ENCODE peak calls at places on chromosomes 3 and 15, in six cellular contexts. W is H1, Y is mesenchymal stem cell, S is neuronal stem cell, V is IMR-90, K is trophoblast cell. P is an unnamed sample.

GRCh38 chr15:90859234-90860131 is 8.9 kb upstream of the FURIN start:
- DNase-seq in Y (peak), V (no peak), K (no peak), W (no peak), S (no peak), P (peak)

GRCh38 chr3:177057768-177058167 is 139.5 kb downstream of the TBL1XR1 start:
- DNase-seq in K (no peak), S (no peak), W (no peak), Y (no peak), V (peak), P (no peak)

GRCh38 chr3:38638354-38638753 is 11.1 kb downstream of the SCN5A start:
- DNase-seq in K (no peak), Y (no peak), W (no peak), S (no peak), V (no peak), P (no peak)

GRCh38 chr15:49624046-49624445 is 3.2 kb downstream of the DTWD1 start:
- DNase-seq in Y (peak), S (no peak), K (no peak), W (no peak), V (peak), P (no peak)

GRCh38 chr3:123042413-123042812 is 14.8 kb upstream of the SEMA5B start:
- DNase-seq in S (no peak), K (no peak), V (no peak), Y (no peak), W (no peak), P (no peak)

GRCh38 chr3:123749716-123750115 is 134.4 kb downstream of the MYLK start:
- DNase-seq in K (peak), V (peak), W (peak), S (no peak), Y (peak), P (no peak)

GRCh38 chr15:98850991-98851776 is 156.4 kb downstream of the PGPEP1L start:
- DNase-seq in Y (peak), V (peak), W (peak), S (peak), K (peak), P (peak)

GRCh38 chr15:68196445-68197169 is 8.5 kb downstream of the CALML4 start:
- DNase-seq in S (no peak), Y (no peak), K (no peak), V (no peak), W (no peak), P (no peak)

GRCh38 chr3:120198305-120198878 is 86.6 kb downstream of the GPR156 start:
- DNase-seq in K (no peak), W (no peak), Y (peak), V (peak), S (no peak), P (no peak)

GRCh38 chr3:118400086-118400485 is 634.6 kb downstream of the IGSF11 start:
- DNase-seq in S (no peak), V (no peak), K (no peak), Y (no peak), W (no peak), P (no peak)

GRCh38 chr3:50441818-50442217 is 61.6 kb downstream of the CACNA2D2 start:
- DNase-seq in Y (no peak), S (no peak), V (no peak), K (no peak), W (no peak), P (no peak)

GRCh38 chr3:114121996-114122709 is 56.7 kb downstream of the DRD3 start:
- DNase-seq in K (no peak), S (no peak), W (no peak), Y (peak), V (peak), P (no peak)

GRCh38 chr3:155409336-155409735 is 115.9 kb upstream of the STRIT1 start:
- DNase-seq in V (no peak), W (no peak), K (no peak), Y (no peak), S (no peak), P (no peak)

GRCh38 chr15:32784571-32784970 is 66.8 kb downstream of the GREM1 start:
- DNase-seq in K (no peak), Y (peak), W (no peak), S (no peak), V (no peak), P (no peak)

GRCh38 chr3:150255416-150255815 is 152.7 kb upstream of the TSC22D2 start:
- DNase-seq in K (no peak), V (no peak), Y (no peak), S (no peak), W (no peak), P (no peak)

GRCh38 chr3:169596126-169596525 is 67.4 kb downstream of the MECOM start:
- DNase-seq in V (no peak), K (no peak), W (no peak), Y (no peak), S (no peak), P (no peak)

GRCh38 chr15:47466357-47466756 is 250.9 kb upstream of the SEMA6D start:
- DNase-seq in K (no peak), S (no peak), W (no peak), Y (peak), V (peak), P (no peak)

GRCh38 chr3:112101946-112102345 is 15.8 kb downstream of the C3orf52 start:
- DNase-seq in K (peak), V (peak), Y (peak), W (no peak), S (no peak), P (no peak)

GRCh38 chr3:62319570-62320243 is 53.6 kb downstream of the FEZF2 start:
- DNase-seq in K (no peak), Y (no peak), W (no peak), V (no peak), S (no peak), P (no peak)

GRCh38 chr3:16286161-16286560 is 21.1 kb downstream of the OXNAD1 start:
- DNase-seq in W (no peak), Y (no peak), K (no peak), V (no peak), S (no peak), P (no peak)

GRCh38 chr3:121883507-121883906 is 10.7 kb upstream of the SLC15A2 start:
- DNase-seq in S (peak), W (no peak), Y (peak), K (peak), V (peak), P (no peak)

GRCh38 chr3:53195602-53196574 is 34.9 kb downstream of the PRKCD start:
- DNase-seq in Y (peak), K (peak), W (peak), V (peak), S (peak), P (peak)

GRCh38 chr3:144259267-144259666 is 287.6 kb downstream of the DIPK2A start:
- DNase-seq in K (no peak), V (no peak), W (no peak), Y (peak), S (no peak), P (no peak)

GRCh38 chr15:68213991-68214837 is 9.1 kb upstream of the CALML4 start:
- DNase-seq in Y (no peak), S (no peak), V (no peak), K (no peak), W (no peak), P (peak)

GRCh38 chr15:39195988-39196486 is 384.8 kb upstream of the THBS1 start:
- DNase-seq in V (peak), K (peak), Y (peak), W (no peak), S (no peak), P (no peak)

GRCh38 chr15:69467636-69468035 is 15.0 kb downstream of the RPLP1 start:
- DNase-seq in W (peak), V (no peak), Y (no peak), K (no peak), S (no peak), P (no peak)

DNA sequence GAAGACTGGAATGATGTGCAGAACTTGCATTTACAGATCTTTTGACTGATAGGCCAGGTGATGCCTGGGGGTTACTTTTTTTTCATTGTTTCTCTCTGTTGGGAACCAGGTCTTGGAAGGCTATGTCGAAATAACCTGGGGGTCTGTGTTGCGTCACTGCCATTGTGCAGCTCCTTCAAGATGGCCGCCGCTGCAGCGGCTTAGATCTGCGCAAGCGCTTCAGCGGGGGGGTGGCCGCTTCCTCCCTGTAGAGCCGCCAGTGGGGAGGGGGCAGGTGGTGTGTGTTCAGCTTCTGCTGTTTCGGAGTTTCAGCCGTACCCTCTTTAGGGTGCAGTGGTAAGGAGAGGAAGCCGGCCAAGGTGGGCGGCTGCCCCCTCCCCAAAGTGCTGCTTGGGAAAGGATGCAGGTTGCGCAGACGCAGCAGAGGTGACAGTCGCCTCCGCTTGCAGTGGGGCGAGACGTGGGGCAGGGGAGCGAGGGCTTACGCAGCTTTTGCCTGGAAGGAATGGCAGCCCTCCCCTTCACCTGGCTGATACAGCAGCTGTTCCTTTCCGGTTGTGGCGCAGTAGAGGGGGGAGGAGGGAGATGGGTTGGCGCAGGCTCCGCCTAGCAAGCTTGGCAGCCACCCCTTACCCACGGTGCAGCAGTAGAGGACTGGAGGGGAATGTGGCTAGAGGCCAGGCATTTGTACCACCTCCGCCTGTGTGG is 1.5 kb downstream of the SNRPN start:
- DNase-seq in W (peak), S (peak), V (peak), Y (peak), K (no peak), P (peak)
- H2BK5ac ChIP-seq in W (peak), S (peak), V (peak), Y (no peak), K (peak), P (no peak)

GRCh38 chr3:58084166-58084565 is 75.9 kb downstream of the FLNB start:
- DNase-seq in Y (peak), V (peak), K (no peak), W (no peak), S (no peak), P (no peak)

GRCh38 chr3:58084788-58085543 is 76.7 kb downstream of the FLNB start:
- DNase-seq in W (no peak), K (no peak), S (no peak), V (no peak), Y (no peak), P (no peak)

GRCh38 chr3:58078610-58079009 is 70.4 kb downstream of the FLNB start:
- DNase-seq in S (no peak), V (no peak), K (no peak), Y (no peak), W (no peak), P (no peak)

GRCh38 chr3:58079773-58080172 is 71.6 kb downstream of the FLNB start:
- DNase-seq in S (no peak), Y (no peak), K (no peak), W (no peak), V (no peak), P (no peak)

GRCh38 chr3:58082047-58082446 is 73.8 kb downstream of the FLNB start:
- DNase-seq in Y (peak), K (no peak), W (no peak), V (peak), S (no peak), P (no peak)
- H2AFZ ChIP-seq in Y (no peak), K (no peak), W (no peak), V (peak), S (peak), P (no peak)

DNA sequence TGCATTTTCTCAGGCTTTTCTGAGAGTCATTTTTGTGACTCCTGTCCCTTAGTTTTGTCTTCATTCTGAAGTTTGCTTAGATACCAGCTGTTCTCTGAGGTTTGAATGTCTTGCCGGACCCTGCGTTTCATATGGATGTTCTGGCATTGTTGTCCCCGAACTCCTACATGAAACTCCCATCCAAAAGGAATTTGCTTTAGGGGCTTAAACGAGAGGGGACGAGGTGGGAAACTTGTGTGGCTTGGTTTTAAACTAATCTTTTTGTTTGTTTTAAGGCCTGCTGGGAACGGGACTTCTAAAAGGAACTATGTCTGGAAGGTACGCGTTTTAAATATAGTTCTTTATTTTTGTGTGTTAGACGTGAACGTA is 655 bp downstream of the RPL35A start:
- DNase-seq in S (no peak), Y (no peak), V (no peak), K (no peak), W (no peak), P (no peak)
- H2BK5ac ChIP-seq in S (no peak), Y (no peak), V (peak), K (peak), W (peak), P (peak)

GRCh38 chr15:64046347-64047153 is at the start of gene DAPK2:
- DNase-seq in Y (peak), S (peak), K (peak), W (peak), V (peak), P (peak)

GRCh38 chr15:64048766-64049165 is 2.5 kb upstream of the DAPK2 start:
- DNase-seq in Y (no peak), S (no peak), K (no peak), W (no peak), V (no peak), P (no peak)

GRCh38 chr15:64045774-64046346 is 425 bp downstream of the DAPK2 start:
- DNase-seq in V (no peak), S (peak), K (peak), W (peak), Y (no peak), P (peak)

GRCh38 chr15:64045106-64045435 is 1.2 kb downstream of the DAPK2 start:
- DNase-seq in V (no peak), Y (no peak), K (no peak), S (no peak), W (no peak), P (no peak)

GRCh38 chr15:64044315-64045105 is 1.8 kb downstream of the DAPK2 start:
- DNase-seq in W (no peak), Y (no peak), S (no peak), V (no peak), K (no peak), P (no peak)
- H2AFZ ChIP-seq in W (no peak), Y (no peak), S (no peak), V (no peak), K (no peak), P (no peak)

GRCh38 chr3:137588871-137589270 is 175.2 kb upstream of the SOX14 start:
- DNase-seq in S (no peak), V (no peak), Y (no peak), W (no peak), K (no peak), P (no peak)
- H2BK5ac ChIP-seq in S (no peak), V (no peak), Y (no peak), W (no peak), K (no peak), P (no peak)

GRCh38 chr15:80404057-80404718 is at the start of gene ARNT2:
- DNase-seq in Y (no peak), S (peak), W (peak), K (no peak), V (peak), P (peak)
- H2AFZ ChIP-seq in Y (peak), S (peak), W (no peak), K (peak), V (peak), P (no peak)

DNA sequence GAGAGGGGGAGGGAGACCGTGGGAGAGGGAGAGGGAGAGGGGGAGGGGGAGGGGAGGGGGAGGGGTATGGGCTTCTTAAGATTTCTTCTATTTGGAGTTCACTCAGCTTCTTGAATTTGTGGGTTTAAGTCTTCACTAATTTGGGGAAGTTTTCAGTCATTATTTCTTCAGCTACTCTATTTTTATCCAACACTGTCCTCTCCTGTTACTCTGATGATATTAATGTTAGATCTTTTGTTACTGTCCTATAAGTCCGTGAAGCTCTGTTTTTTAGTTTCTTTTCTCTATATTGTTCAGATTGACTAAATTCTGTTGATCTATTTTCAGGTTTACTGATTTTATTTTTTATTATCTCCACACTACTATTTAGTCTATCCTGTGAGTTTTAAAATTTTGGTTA is 351.5 kb upstream of the TPM1 start:
- DNase-seq in W (no peak), S (no peak), K (no peak), V (no peak), Y (no peak), P (no peak)
- H2BK5ac ChIP-seq in W (no peak), S (no peak), K (no peak), V (no peak), Y (no peak), P (no peak)

GRCh38 chr3:12782172-12782815 is 14.2 kb upstream of the CAND2 start:
- DNase-seq in Y (peak), W (no peak), K (no peak), V (peak), S (no peak), P (peak)

GRCh38 chr3:12775226-12775625 is 16.2 kb upstream of the TMEM40 start:
- DNase-seq in S (no peak), V (no peak), W (no peak), Y (no peak), K (no peak), P (no peak)

GRCh38 chr3:12785096-12785495 is 11.4 kb upstream of the CAND2 start:
- DNase-seq in K (no peak), W (no peak), Y (no peak), S (no peak), V (no peak), P (no peak)

GRCh38 chr3:12780776-12781175 is 15.7 kb upstream of the CAND2 start:
- DNase-seq in S (no peak), Y (no peak), W (no peak), V (peak), K (no peak), P (no peak)
- H2AFZ ChIP-seq in S (peak), Y (no peak), W (no peak), V (no peak), K (no peak), P (no peak)

GRCh38 chr3:55489804-55490132 is 2.7 kb upstream of the WNT5A start:
- DNase-seq in Y (peak), S (peak), V (no peak), K (no peak), W (peak), P (peak)
- H2BK5ac ChIP-seq in Y (no peak), S (no peak), V (no peak), K (no peak), W (peak), P (no peak)

GRCh38 chr3:69999191-70000027 is at the start of gene SAMMSON:
- DNase-seq in S (no peak), V (peak), K (no peak), Y (peak), W (peak), P (peak)
- H2AFZ ChIP-seq in S (peak), V (peak), K (no peak), Y (no peak), W (peak), P (no peak)